ENCODE peak calls at places on chromosomes 13 and 19, in four cellular contexts. M, S, B and J are unnamed samples.

GRCh38 chr19:23699521-23699860 is 12.5 kb upstream of the ZNF675 start:
- DNase-seq in M (no peak), S (no peak), B (no peak), J (no peak)

GRCh38 chr13:92622905-92623304 is 603.7 kb upstream of the GPC6 start:
- DNase-seq in M (no peak), S (no peak), B (no peak), J (no peak)

GRCh38 chr13:21445759-21446158 is 13.3 kb downstream of the ZDHHC20 start:
- DNase-seq in M (no peak), S (no peak), B (no peak), J (no peak)

GRCh38 chr13:45933203-45934014 is 81.9 kb upstream of the SIAH3 start:
- DNase-seq in M (no peak), S (no peak), B (no peak), J (no peak)

GRCh38 chr13:98260357-98261164 is 83.5 kb upstream of the RNF113B start:
- DNase-seq in M (no peak), S (no peak), B (no peak), J (no peak)

GRCh38 chr13:20921572-20921971 is 19.0 kb upstream of the XPO4 start:
- DNase-seq in M (no peak), S (no peak), B (no peak), J (no peak)

GRCh38 chr13:84265365-84265764 is 383.1 kb upstream of the SLITRK1 start:
- DNase-seq in M (no peak), S (no peak), B (no peak), J (no peak)

GRCh38 chr19:42433503-42434260 is 6.5 kb upstream of the LIPE start:
- DNase-seq in M (peak; percentile 78), S (peak; percentile 14), B (no peak), J (no peak)

GRCh38 chr19:44512326-44513298 is 12.3 kb upstream of the ZNF180 start:
- DNase-seq in M (no peak), S (peak; percentile 58), B (no peak), J (peak; percentile 3)

GRCh38 chr13:32587014-32587773 is 942 bp downstream of the PDS5B start:
- DNase-seq in M (peak; percentile 79), S (peak; percentile 62), B (no peak), J (peak; percentile 22)

GRCh38 chr13:109479991-109480696 is 306.2 kb downstream of the IRS2 start:
- DNase-seq in M (no peak), S (peak; percentile 40), B (no peak), J (no peak)

GRCh38 chr19:49297403-49297802 is 27.6 kb downstream of the SLC6A16 start:
- DNase-seq in M (no peak), S (peak; percentile 79), B (no peak), J (no peak)

GRCh38 chr19:45769821-45770191 is 754 bp upstream of the SIX5 start:
- DNase-seq in M (peak; percentile 68), S (peak; percentile 38), B (no peak), J (no peak)

GRCh38 chr19:1027953-1028902 is 1.8 kb downstream of the CNN2 start:
- DNase-seq in M (peak; percentile 87), S (peak; percentile 95), B (peak; percentile 76), J (peak; percentile 94)

GRCh38 chr13:111423168-111423785 is 102.8 kb downstream of the TEX29 start:
- DNase-seq in M (no peak), S (no peak), B (no peak), J (no peak)

GRCh38 chr13:46340631-46341111 is 46.4 kb downstream of the RUBCNL start:
- DNase-seq in M (no peak), S (no peak), B (no peak), J (no peak)

DNA sequence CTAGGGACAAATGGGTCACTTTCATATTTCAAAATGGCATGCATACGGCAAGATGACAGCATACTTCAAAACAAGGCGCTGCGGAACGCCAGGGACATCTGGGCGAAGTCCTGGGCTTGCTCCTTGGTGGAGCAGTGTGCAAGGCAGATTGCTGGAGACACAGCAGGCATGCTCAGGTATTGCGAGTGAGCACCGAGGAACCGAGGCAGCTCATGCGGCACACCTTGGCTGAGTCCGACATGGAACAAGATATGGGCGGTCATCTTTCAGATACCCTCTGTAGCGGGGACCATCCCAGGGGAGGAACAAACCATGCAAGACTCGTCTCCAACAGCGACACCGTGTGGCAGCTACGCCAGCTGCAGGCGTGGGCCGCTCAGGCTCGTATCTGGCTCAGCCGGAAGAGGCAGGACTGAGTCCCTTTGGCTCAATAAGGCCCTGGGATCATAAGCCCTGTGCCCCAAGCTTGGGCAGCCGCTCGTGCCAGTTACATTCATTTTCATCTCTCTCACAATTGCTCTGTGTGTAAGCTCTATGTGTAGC is 112.4 kb downstream of the NUFIP1 start:
- DNase-seq in M (no peak), S (no peak), B (no peak), J (no peak)
- TF ChIP-seq CTCF in M (no peak), S (peak; percentile 21), B (peak; percentile 23), J (no peak)

GRCh38 chr13:94546071-94546839 is 49.7 kb downstream of the TGDS start:
- DNase-seq in M (no peak), S (no peak), B (no peak), J (no peak)

GRCh38 chr13:94552095-94552494 is 43.9 kb downstream of the TGDS start:
- DNase-seq in M (no peak), S (no peak), B (no peak), J (no peak)

GRCh38 chr13:94550030-94550738 is 45.8 kb downstream of the TGDS start:
- DNase-seq in M (no peak), S (peak; percentile 52), B (no peak), J (no peak)

GRCh38 chr13:94548382-94549240 is 47.3 kb downstream of the TGDS start:
- DNase-seq in M (peak; percentile 71), S (peak; percentile 29), B (no peak), J (no peak)

GRCh38 chr13:94549241-94550029 is 46.5 kb downstream of the TGDS start:
- DNase-seq in M (peak; percentile 96), S (peak; percentile 96), B (peak; percentile 89), J (peak; percentile 94)
- TF ChIP-seq CTCF in M (no peak), S (no peak), B (no peak), J (no peak)

GRCh38 chr13:102197193-102197592 is 204.7 kb downstream of the FGF14 start:
- DNase-seq in M (no peak), S (peak; percentile 8), B (no peak), J (no peak)
- TF ChIP-seq CTCF in M (peak; percentile 18), S (peak; percentile 23), B (no peak), J (no peak)

DNA sequence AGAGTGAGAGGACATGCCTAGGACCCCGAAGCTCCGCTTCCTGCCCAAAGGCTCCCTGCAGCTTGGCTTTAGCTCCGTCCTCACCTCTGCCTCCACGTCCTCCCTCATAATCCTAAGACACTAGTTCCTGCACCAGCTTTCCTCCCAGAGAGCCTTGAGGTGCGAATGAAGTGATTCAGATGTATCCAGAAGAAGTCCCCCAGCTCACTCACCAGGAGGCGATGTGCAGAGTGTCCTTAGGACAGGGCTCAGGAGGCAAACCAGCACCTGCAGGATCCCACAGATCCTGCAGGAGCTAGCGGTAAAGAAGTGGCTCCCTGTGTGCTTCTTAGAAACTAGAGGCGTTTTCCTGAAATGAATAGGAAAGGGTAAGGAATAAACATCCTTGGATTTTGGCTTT is 109.7 kb downstream of the HSPH1 start:
- DNase-seq in M (no peak), S (peak; percentile 8), B (no peak), J (no peak)
- TF ChIP-seq CTCF in M (no peak), S (no peak), B (no peak), J (no peak)

DNA sequence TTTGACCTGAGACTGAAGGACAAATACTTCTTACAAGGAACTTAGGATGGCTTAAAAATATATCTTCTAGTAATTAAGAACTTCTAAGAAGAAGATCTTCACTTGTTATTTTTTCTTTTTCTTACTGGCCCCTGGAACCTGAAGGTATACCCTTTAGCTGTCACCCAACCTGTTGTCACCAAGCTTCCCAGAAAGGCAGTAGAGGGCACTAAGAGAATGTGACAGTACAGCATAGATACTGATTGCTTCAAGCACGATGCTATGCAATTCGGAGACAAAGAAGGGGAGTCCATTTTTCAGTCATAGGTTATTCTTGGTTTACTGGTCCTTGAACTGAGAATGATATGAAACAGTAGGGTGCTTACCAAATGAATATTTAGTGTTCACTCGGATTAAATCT is 208.3 kb upstream of the PCDH9 start:
- DNase-seq in M (no peak), S (no peak), B (no peak), J (no peak)
- TF ChIP-seq CTCF in M (no peak), S (no peak), B (no peak), J (no peak)

GRCh38 chr13:112444001-112444311 is 67.8 kb downstream of the SPACA7 start:
- DNase-seq in M (peak; percentile 70), S (peak; percentile 42), B (no peak), J (peak; percentile 2)

GRCh38 chr13:112442483-112443090 is 66.4 kb downstream of the SPACA7 start:
- DNase-seq in M (no peak), S (peak; percentile 5), B (no peak), J (no peak)

GRCh38 chr13:112444416-112445399 is 68.6 kb downstream of the SPACA7 start:
- DNase-seq in M (no peak), S (no peak), B (no peak), J (no peak)

GRCh38 chr13:112441779-112442310 is 65.7 kb downstream of the SPACA7 start:
- DNase-seq in M (no peak), S (no peak), B (no peak), J (no peak)

GRCh38 chr13:112443191-112444000 is 67.2 kb downstream of the SPACA7 start:
- DNase-seq in M (no peak), S (no peak), B (no peak), J (no peak)
- TF ChIP-seq CTCF in M (no peak), S (peak; percentile 35), B (peak; percentile 46), J (peak; percentile 20)

DNA sequence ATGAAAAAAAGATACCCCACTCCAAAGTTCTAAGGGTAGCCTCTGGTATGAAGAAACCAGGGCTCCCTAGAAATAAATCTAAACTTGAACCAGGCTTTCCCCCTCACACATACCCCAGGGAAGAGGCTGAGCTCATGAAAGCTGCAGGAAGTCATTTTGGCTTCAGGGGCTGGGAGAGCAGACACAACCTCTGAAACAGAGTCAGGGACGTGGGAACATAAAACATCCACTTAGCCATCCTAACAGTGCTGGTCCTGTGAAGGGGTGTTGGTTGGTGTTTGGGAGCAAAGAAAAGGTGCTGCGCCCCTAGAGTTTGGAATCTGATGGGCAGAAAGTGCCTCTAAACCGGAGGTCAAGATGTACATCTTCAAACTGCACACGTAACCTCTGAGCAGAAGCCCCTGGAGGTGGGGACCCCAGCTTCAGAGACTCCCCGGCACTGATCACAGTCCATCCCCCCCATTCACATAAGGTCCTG is 15.8 kb downstream of the RAB3D start:
- DNase-seq in M (no peak), S (no peak), B (no peak), J (no peak)
- TF ChIP-seq CTCF in M (no peak), S (no peak), B (peak; percentile 25), J (no peak)

GRCh38 chr19:13005861-13006370 is 10.6 kb downstream of the NFIX start:
- DNase-seq in M (no peak), S (no peak), B (no peak), J (no peak)
- TF ChIP-seq CTCF in M (no peak), S (no peak), B (no peak), J (no peak)